ENCODE peak calls at places on chromosome 14, in six cellular contexts. One of them, this sample, is unnamed.
A peak's percentile ranks its signal among the peaks of the same experiment; 100 is the strongest.

GRCh38 chr14:67940894-67941455 is 121.4 kb downstream of the RAD51B start:
- DNase-seq in putamen: no peak
- DNase-seq in endodermal cell: no peak
- DNase-seq in posterior cingulate gyrus: no peak
- DNase-seq in GM23338: peak; percentile 9
- DNase-seq in left colon: no peak
- DNase-seq in this sample: no peak

GRCh38 chr14:27078176-27078575 is 480.3 kb upstream of the NOVA1 start:
- DNase-seq in putamen: no peak
- DNase-seq in endodermal cell: no peak
- DNase-seq in posterior cingulate gyrus: no peak
- DNase-seq in GM23338: no peak
- DNase-seq in left colon: no peak
- DNase-seq in this sample: no peak

GRCh38 chr14:58599145-58599544 is 38.6 kb upstream of the DACT1 start:
- DNase-seq in putamen: no peak
- DNase-seq in endodermal cell: no peak
- DNase-seq in posterior cingulate gyrus: no peak
- DNase-seq in GM23338: no peak
- DNase-seq in left colon: no peak
- DNase-seq in this sample: no peak

GRCh38 chr14:75063013-75063412 is 811 bp downstream of the ACYP1 start:
- DNase-seq in putamen: no peak
- DNase-seq in endodermal cell: no peak
- DNase-seq in posterior cingulate gyrus: no peak
- DNase-seq in GM23338: no peak
- DNase-seq in left colon: no peak
- DNase-seq in this sample: no peak

GRCh38 chr14:89171168-89171567 is 245.9 kb downstream of the FOXN3 start:
- DNase-seq in putamen: no peak
- DNase-seq in endodermal cell: no peak
- DNase-seq in posterior cingulate gyrus: no peak
- DNase-seq in GM23338: no peak
- DNase-seq in left colon: no peak
- DNase-seq in this sample: no peak

GRCh38 chr14:64870160-64870559 is 9.5 kb downstream of the SPTB start:
- DNase-seq in putamen: no peak
- DNase-seq in endodermal cell: no peak
- DNase-seq in posterior cingulate gyrus: no peak
- DNase-seq in GM23338: no peak
- DNase-seq in left colon: no peak
- DNase-seq in this sample: no peak

GRCh38 chr14:100484531-100485267 is 102.5 kb downstream of the BEGAIN start:
- DNase-seq in putamen: no peak
- DNase-seq in endodermal cell: no peak
- DNase-seq in posterior cingulate gyrus: no peak
- DNase-seq in GM23338: no peak
- DNase-seq in left colon: no peak
- DNase-seq in this sample: no peak

GRCh38 chr14:55938249-55938791 is 179.9 kb upstream of the PELI2 start:
- DNase-seq in putamen: peak; percentile 81
- DNase-seq in endodermal cell: no peak
- DNase-seq in posterior cingulate gyrus: peak; percentile 51
- DNase-seq in GM23338: no peak
- DNase-seq in left colon: no peak
- DNase-seq in this sample: no peak

GRCh38 chr14:38350102-38350501 is 94.2 kb upstream of the CLEC14A start:
- DNase-seq in putamen: no peak
- DNase-seq in endodermal cell: no peak
- DNase-seq in posterior cingulate gyrus: no peak
- DNase-seq in GM23338: no peak
- DNase-seq in left colon: no peak
- DNase-seq in this sample: no peak

GRCh38 chr14:105411017-105411941 is 8.3 kb upstream of the MTA1 start:
- DNase-seq in putamen: no peak
- DNase-seq in endodermal cell: peak; percentile 81
- DNase-seq in posterior cingulate gyrus: no peak
- DNase-seq in GM23338: peak; percentile 62
- DNase-seq in left colon: peak; percentile 56
- DNase-seq in this sample: peak; percentile 28

GRCh38 chr14:89870335-89870734 is 84.2 kb downstream of the EFCAB11 start:
- DNase-seq in putamen: no peak
- DNase-seq in endodermal cell: no peak
- DNase-seq in posterior cingulate gyrus: no peak
- DNase-seq in GM23338: no peak
- DNase-seq in left colon: no peak
- DNase-seq in this sample: no peak

GRCh38 chr14:72980863-72981262 is 46.0 kb downstream of the ZFYVE1 start:
- DNase-seq in putamen: no peak
- DNase-seq in endodermal cell: no peak
- DNase-seq in posterior cingulate gyrus: no peak
- DNase-seq in GM23338: peak; percentile 52
- DNase-seq in left colon: no peak
- DNase-seq in this sample: no peak

GRCh38 chr14:74459289-74459946 is 33.4 kb upstream of the SYNDIG1L start:
- DNase-seq in putamen: no peak
- DNase-seq in endodermal cell: peak; percentile 93
- DNase-seq in posterior cingulate gyrus: no peak
- DNase-seq in GM23338: peak; percentile 81
- DNase-seq in left colon: peak; percentile 18
- DNase-seq in this sample: no peak

GRCh38 chr14:61193471-61193870 is 87.7 kb downstream of the TMEM30B start:
- DNase-seq in putamen: no peak
- DNase-seq in endodermal cell: no peak
- DNase-seq in posterior cingulate gyrus: no peak
- DNase-seq in GM23338: no peak
- DNase-seq in left colon: no peak
- DNase-seq in this sample: no peak

GRCh38 chr14:42159138-42159537 is 552.5 kb downstream of the LRFN5 start:
- DNase-seq in putamen: no peak
- DNase-seq in endodermal cell: no peak
- DNase-seq in posterior cingulate gyrus: no peak
- DNase-seq in GM23338: no peak
- DNase-seq in left colon: no peak
- DNase-seq in this sample: no peak

GRCh38 chr14:44803239-44803905 is 158.4 kb downstream of the KLHL28 start:
- DNase-seq in putamen: peak; percentile 53
- DNase-seq in endodermal cell: no peak
- DNase-seq in posterior cingulate gyrus: no peak
- DNase-seq in GM23338: peak; percentile 76
- DNase-seq in left colon: no peak
- DNase-seq in this sample: peak; percentile 0

GRCh38 chr14:37320106-37320505 is 122.4 kb downstream of the MIPOL1 start:
- DNase-seq in putamen: no peak
- DNase-seq in endodermal cell: no peak
- DNase-seq in posterior cingulate gyrus: no peak
- DNase-seq in GM23338: no peak
- DNase-seq in left colon: no peak
- DNase-seq in this sample: no peak

GRCh38 chr14:36502558-36503508 is 17.2 kb downstream of the NKX2-1 start:
- DNase-seq in putamen: no peak
- DNase-seq in endodermal cell: no peak
- DNase-seq in posterior cingulate gyrus: no peak
- DNase-seq in GM23338: no peak
- DNase-seq in left colon: no peak
- DNase-seq in this sample: no peak

GRCh38 chr14:89618309-89618708 is 201.3 kb upstream of the FOXN3 start:
- DNase-seq in putamen: no peak
- DNase-seq in endodermal cell: no peak
- DNase-seq in posterior cingulate gyrus: no peak
- DNase-seq in GM23338: no peak
- DNase-seq in left colon: no peak
- DNase-seq in this sample: peak; percentile 31

GRCh38 chr14:75648066-75648838 is 12.4 kb downstream of the ERG28 start:
- DNase-seq in putamen: no peak
- DNase-seq in endodermal cell: no peak
- DNase-seq in posterior cingulate gyrus: peak; percentile 11
- DNase-seq in GM23338: no peak
- DNase-seq in left colon: no peak
- DNase-seq in this sample: no peak

GRCh38 chr14:70011098-70011497 is 131.9 kb downstream of the SMOC1 start:
- DNase-seq in putamen: no peak
- DNase-seq in endodermal cell: no peak
- DNase-seq in posterior cingulate gyrus: no peak
- DNase-seq in GM23338: no peak
- DNase-seq in left colon: no peak
- DNase-seq in this sample: no peak

GRCh38 chr14:89681086-89682018 is 264.3 kb upstream of the FOXN3 start:
- DNase-seq in putamen: no peak
- DNase-seq in endodermal cell: no peak
- DNase-seq in posterior cingulate gyrus: peak; percentile 21
- DNase-seq in GM23338: no peak
- DNase-seq in left colon: no peak
- DNase-seq in this sample: peak; percentile 15

GRCh38 chr14:58746701-58747100 is 108.9 kb downstream of the DACT1 start:
- DNase-seq in putamen: no peak
- DNase-seq in endodermal cell: no peak
- DNase-seq in posterior cingulate gyrus: no peak
- DNase-seq in GM23338: no peak
- DNase-seq in left colon: no peak
- DNase-seq in this sample: no peak

GRCh38 chr14:26595922-26596721 is 1.7 kb downstream of the NOVA1 start:
- DNase-seq in putamen: peak; percentile 55
- DNase-seq in endodermal cell: no peak
- DNase-seq in posterior cingulate gyrus: no peak
- DNase-seq in GM23338: no peak
- DNase-seq in left colon: no peak
- DNase-seq in this sample: no peak

GRCh38 chr14:100313464-100314230 is 7.4 kb upstream of the SLC25A29 start:
- DNase-seq in putamen: no peak
- DNase-seq in endodermal cell: no peak
- DNase-seq in posterior cingulate gyrus: no peak
- DNase-seq in GM23338: no peak
- DNase-seq in left colon: no peak
- DNase-seq in this sample: no peak

GRCh38 chr14:101361044-101361443 is 200.3 kb upstream of the DIO3 start:
- DNase-seq in putamen: no peak
- DNase-seq in endodermal cell: no peak
- DNase-seq in posterior cingulate gyrus: no peak
- DNase-seq in GM23338: no peak
- DNase-seq in left colon: no peak
- DNase-seq in this sample: no peak